ENCODE peak calls at places on chromosome 14, in eight cellular contexts. X, D, U, N, R, I, K and M are unnamed samples.

GRCh38 chr14:70782361-70782760 is 27.0 kb downstream of the MAP3K9 start:
- DNase-seq in U (no peak), X (no peak), N (no peak), K (no peak), I (no peak), D (no peak), R (peak), M (no peak)

GRCh38 chr14:88852632-88853031 is 28.2 kb downstream of the TTC8 start:
- DNase-seq in N (no peak), U (peak), K (no peak), I (no peak), D (no peak), X (no peak), R (no peak), M (no peak)

GRCh38 chr14:92747701-92748258 is 647 bp downstream of the LGMN start:
- DNase-seq in R (peak), I (no peak), N (peak), K (no peak), X (no peak), U (peak), D (peak), M (peak)

GRCh38 chr14:60249321-60250251 is 565 bp downstream of the PPM1A start:
- DNase-seq in D (peak), K (peak), N (peak), R (peak), X (peak), U (peak), I (peak), M (peak)

GRCh38 chr14:72752034-72752412 is 141.9 kb downstream of the DPF3 start:
- DNase-seq in U (no peak), K (no peak), D (no peak), R (no peak), N (no peak), I (no peak), X (no peak), M (no peak)

GRCh38 chr14:88323086-88323519 is at the start of gene KCNK10:
- DNase-seq in R (no peak), X (no peak), N (no peak), K (no peak), U (no peak), D (peak), I (peak), M (no peak)

GRCh38 chr14:60721331-60722162 is 2.6 kb downstream of the SIX4 start:
- DNase-seq in K (peak), N (peak), R (peak), U (peak), X (peak), I (peak), D (peak), M (peak)

GRCh38 chr14:102584871-102585869 is 7.3 kb upstream of the RCOR1 start:
- DNase-seq in D (peak), K (no peak), R (no peak), U (peak), I (peak), N (peak), X (no peak), M (no peak)

GRCh38 chr14:65975865-65976264 is 510.3 kb upstream of the CCDC196 start:
- DNase-seq in U (no peak), R (no peak), K (no peak), X (no peak), N (no peak), I (peak), D (no peak), M (no peak)

GRCh38 chr14:102408729-102409128 is 46.0 kb downstream of the TECPR2 start:
- DNase-seq in D (no peak), X (peak), U (no peak), I (no peak), R (no peak), K (no peak), N (no peak), M (no peak)

GRCh38 chr14:39102265-39102968 is 618 bp downstream of the SEC23A start:
- DNase-seq in U (no peak), D (peak), I (peak), N (peak), X (peak), K (no peak), R (peak), M (peak)

GRCh38 chr14:24513009-24513408 is 4.9 kb upstream of the CMA1 start:
- DNase-seq in I (peak), N (no peak), D (peak), U (no peak), K (no peak), R (peak), X (no peak), M (no peak)

GRCh38 chr14:81125536-81125935 is 95.2 kb downstream of the GTF2A1 start:
- DNase-seq in X (no peak), K (no peak), R (no peak), N (no peak), U (no peak), I (no peak), D (no peak), M (no peak)

GRCh38 chr14:23457587-23458445 is 11.7 kb upstream of the NGDN start:
- DNase-seq in N (peak), K (no peak), X (no peak), R (no peak), U (no peak), I (no peak), D (no peak), M (no peak)
- H3K27ac ChIP-seq in N (peak), K (no peak), X (no peak), R (no peak), U (no peak), I (no peak), D (no peak), M (no peak)

DNA sequence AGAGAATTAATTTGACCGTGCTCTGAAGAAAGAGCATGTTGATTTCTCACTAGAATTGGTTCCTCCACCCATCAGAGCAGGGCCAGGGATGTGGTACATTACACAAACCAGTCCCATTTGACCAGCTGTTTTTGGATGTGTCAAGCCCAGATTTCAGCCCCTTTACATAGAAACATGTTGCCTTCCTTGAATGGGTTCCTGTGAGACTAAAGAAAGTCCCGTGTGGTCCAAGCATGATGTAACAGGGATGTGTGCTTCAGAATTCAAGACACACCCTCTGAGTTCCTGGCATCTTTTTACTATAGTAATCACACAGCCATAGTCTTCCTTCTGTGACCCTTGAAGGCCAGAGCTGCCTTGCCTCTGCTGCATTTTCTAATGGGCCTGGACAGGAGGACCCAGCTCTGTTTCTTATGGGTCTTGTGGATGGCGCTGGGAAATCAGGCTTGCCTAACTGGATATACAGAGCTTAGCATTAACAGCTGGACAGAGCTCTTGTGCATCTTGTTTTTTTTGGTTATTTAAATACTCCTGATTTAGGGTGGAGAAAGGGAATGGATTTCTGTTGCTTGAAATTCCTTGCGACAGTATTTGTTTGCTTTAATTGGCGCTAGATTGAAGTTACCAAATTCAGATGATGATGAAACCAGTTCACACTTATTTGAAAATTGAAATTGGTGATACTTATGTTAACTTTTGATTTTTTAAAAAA is 341.0 kb downstream of the ZFP36L1 start:
- DNase-seq in D (no peak), U (no peak), I (peak), R (peak), X (peak), K (no peak), N (no peak), M (no peak)
- H3K4me3 ChIP-seq in D (no peak), U (no peak), I (no peak), R (no peak), X (no peak), K (no peak), N (no peak), M (no peak)

GRCh38 chr14:51545396-51545795 is 106.3 kb upstream of the FRMD6 start:
- DNase-seq in D (no peak), I (no peak), N (no peak), K (no peak), X (no peak), U (no peak), R (no peak), M (no peak)
- H3K27ac ChIP-seq in D (no peak), I (no peak), N (no peak), K (no peak), X (no peak), U (peak), R (peak), M (no peak)

DNA sequence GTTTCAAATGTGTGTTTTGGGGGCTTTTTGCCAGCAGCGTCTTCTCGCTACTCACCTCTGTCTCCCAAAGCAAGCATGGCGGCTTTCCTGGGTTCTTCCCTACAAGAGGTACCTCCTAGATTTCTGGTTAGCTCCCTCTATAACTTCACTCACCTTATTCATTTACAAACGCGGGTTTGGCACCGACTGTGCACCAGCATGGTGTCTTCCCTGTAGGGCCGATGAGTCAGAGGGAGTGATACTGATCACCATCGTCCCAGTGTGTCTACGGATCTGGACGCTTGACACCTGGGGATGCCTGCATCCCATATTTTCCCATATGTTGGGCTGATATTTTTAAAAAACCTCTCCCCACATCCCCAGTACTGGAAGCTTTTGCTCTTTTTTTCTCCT is 8.0 kb upstream of the SERPINA12 start:
- DNase-seq in I (no peak), K (no peak), D (no peak), X (no peak), U (no peak), N (no peak), R (peak), M (no peak)
- H3K4me3 ChIP-seq in I (no peak), K (no peak), D (no peak), X (no peak), U (no peak), N (no peak), R (no peak), M (no peak)

DNA sequence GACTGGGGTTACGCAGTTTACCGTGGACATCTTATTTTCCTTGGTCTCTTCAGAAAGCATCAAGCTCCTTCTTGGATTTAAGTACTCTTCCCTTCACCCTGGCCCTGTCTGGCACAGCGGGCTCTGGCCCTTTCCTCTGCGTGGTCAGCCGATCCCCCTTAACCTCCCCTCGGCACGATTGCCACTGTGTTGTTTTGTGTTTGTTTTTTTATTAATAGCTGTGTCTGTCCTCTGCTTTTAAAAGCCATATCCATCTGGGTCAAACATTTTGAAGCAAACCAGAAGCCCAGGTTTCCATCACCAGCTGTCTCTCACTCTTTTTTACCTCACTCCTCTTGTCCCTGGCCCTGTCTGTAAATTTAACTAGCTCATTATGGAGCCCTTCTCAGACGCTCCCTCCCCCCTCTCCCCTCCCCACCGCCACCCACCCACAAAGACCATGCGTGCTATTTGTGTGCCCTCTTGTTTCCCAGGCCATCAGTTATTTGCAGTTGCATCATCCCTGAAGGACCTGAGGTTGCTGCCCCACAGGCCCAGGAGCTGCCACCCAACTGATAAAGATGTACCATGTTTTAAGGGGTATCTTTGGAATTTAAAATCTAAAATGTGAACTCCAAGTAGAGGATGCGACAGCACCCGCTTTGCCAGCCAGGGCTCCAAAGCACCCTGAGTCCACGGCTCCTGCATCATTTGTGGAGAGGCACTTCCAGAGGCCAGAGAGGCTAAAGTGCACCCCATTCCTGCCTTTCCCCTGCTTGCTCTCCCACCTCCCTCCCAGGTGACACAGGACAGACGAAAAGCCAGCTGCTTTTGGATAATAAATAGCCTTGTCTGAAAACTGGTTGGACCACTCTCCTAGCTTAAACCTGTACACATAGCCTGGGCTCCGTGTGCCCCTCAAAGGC is 3.9 kb downstream of the BCL11B start:
- DNase-seq in I (no peak), X (no peak), R (no peak), N (no peak), D (no peak), K (no peak), U (no peak), M (no peak)
- H3K27ac ChIP-seq in I (no peak), X (no peak), R (no peak), N (peak), D (no peak), K (peak), U (no peak), M (no peak)